ENCODE peak calls at places on chromosomes 12 and 14, in nine cellular contexts. N is uterus, K is astrocyte, T is left ventricle myocardium inferior, U is cardiac muscle cell, P is sigmoid colon, H is ascending aorta, V is psoas muscle, W is ovary. I is an unnamed sample.

GRCh38 chr14:96797188-96797942 is at the start of gene VRK1:
- DNase-seq in W (peak; percentile 93), N (peak; percentile 92), U (peak; percentile 98), K (peak; percentile 89), V (peak; percentile 97), P (peak; percentile 97), T (peak; percentile 97), H (peak; percentile 83), I (peak; percentile 97)

GRCh38 chr12:129184066-129184695 is 330.9 kb downstream of the GLT1D1 start:
- DNase-seq in H (no peak), U (no peak), V (no peak), P (no peak), K (peak; percentile 10), W (no peak), N (no peak), T (no peak), I (no peak)

GRCh38 chr12:39441963-39442894 is 691 bp downstream of the KIF21A start:
- DNase-seq in U (peak; percentile 61), V (peak; percentile 34), P (peak; percentile 68), H (no peak), W (peak; percentile 15), T (peak; percentile 36), N (peak; percentile 31), K (peak; percentile 15), I (peak; percentile 85)

GRCh38 chr12:119749666-119750065 is 81.7 kb downstream of the PRKAB1 start:
- DNase-seq in H (no peak), W (no peak), T (no peak), V (no peak), N (no peak), K (peak; percentile 17), U (no peak), P (no peak), I (no peak)

GRCh38 chr12:49621651-49622500 is 1.5 kb upstream of the PRPF40B start:
- DNase-seq in W (no peak), H (no peak), V (no peak), N (no peak), P (no peak), T (no peak), U (no peak), K (no peak), I (no peak)

GRCh38 chr12:12839886-12840285 is 26.7 kb downstream of the DDX47 start:
- DNase-seq in K (peak; percentile 79), P (no peak), T (no peak), N (no peak), H (peak; percentile 27), U (no peak), V (peak; percentile 42), W (no peak), I (no peak)

GRCh38 chr12:128365032-128365431 is 98.1 kb downstream of the TMEM132C start:
- DNase-seq in P (no peak), H (no peak), K (no peak), U (no peak), N (no peak), W (no peak), V (no peak), T (no peak), I (no peak)

GRCh38 chr12:63103489-63104131 is 47.4 kb downstream of the AVPR1A start:
- DNase-seq in U (peak; percentile 35), V (no peak), N (no peak), K (no peak), P (no peak), H (no peak), T (no peak), W (no peak), I (no peak)

GRCh38 chr12:106245767-106246166 is 2.1 kb downstream of the CKAP4 start:
- DNase-seq in N (peak; percentile 49), V (peak; percentile 50), H (no peak), U (no peak), W (no peak), K (peak; percentile 71), T (no peak), P (peak; percentile 81), I (no peak)

GRCh38 chr12:66036317-66036716 is 94.2 kb downstream of the LLPH start:
- DNase-seq in U (peak; percentile 77), N (peak; percentile 21), V (peak; percentile 26), K (peak; percentile 98), H (peak; percentile 14), P (no peak), W (no peak), T (peak; percentile 40), I (no peak)

GRCh38 chr12:91144053-91144452 is 32.8 kb upstream of the LUM start:
- DNase-seq in W (no peak), N (no peak), H (no peak), P (no peak), T (no peak), K (no peak), U (no peak), V (no peak), I (no peak)

GRCh38 chr14:93906341-93907329 is 20.5 kb upstream of the FAM181A start:
- DNase-seq in P (no peak), H (no peak), K (no peak), U (peak; percentile 75), N (peak; percentile 45), W (no peak), T (no peak), V (no peak), I (peak; percentile 81)

GRCh38 chr12:117863004-117863709 is 105.6 kb downstream of the KSR2 start:
- DNase-seq in H (no peak), K (peak; percentile 4), V (no peak), P (no peak), T (no peak), N (no peak), U (no peak), W (no peak), I (no peak)

GRCh38 chr12:71440393-71441349 is 1.1 kb downstream of the LGR5 start:
- DNase-seq in W (no peak), T (no peak), H (no peak), U (peak; percentile 18), K (no peak), N (no peak), V (no peak), P (no peak), I (peak; percentile 42)

GRCh38 chr12:27436029-27436428 is 10.5 kb upstream of the SMCO2 start:
- DNase-seq in H (no peak), T (no peak), V (no peak), W (no peak), U (no peak), P (no peak), N (no peak), K (no peak), I (no peak)

GRCh38 chr14:22567437-22567836 is 21.6 kb downstream of the DAD1 start:
- DNase-seq in P (no peak), W (no peak), N (no peak), H (no peak), U (no peak), K (no peak), V (no peak), T (no peak), I (no peak)

GRCh38 chr14:22569749-22570131 is 19.3 kb downstream of the DAD1 start:
- DNase-seq in U (no peak), W (no peak), N (no peak), V (no peak), T (no peak), P (no peak), H (no peak), K (no peak), I (no peak)

GRCh38 chr14:22570132-22570949 is 18.7 kb downstream of the DAD1 start:
- DNase-seq in V (no peak), P (peak; percentile 84), N (peak; percentile 91), H (no peak), T (no peak), K (peak; percentile 52), U (peak; percentile 86), W (peak; percentile 67), I (peak; percentile 74)

GRCh38 chr14:22566845-22567244 is 22.2 kb downstream of the DAD1 start:
- DNase-seq in W (no peak), H (no peak), P (no peak), V (no peak), U (no peak), K (no peak), N (no peak), T (no peak), I (no peak)

DNA sequence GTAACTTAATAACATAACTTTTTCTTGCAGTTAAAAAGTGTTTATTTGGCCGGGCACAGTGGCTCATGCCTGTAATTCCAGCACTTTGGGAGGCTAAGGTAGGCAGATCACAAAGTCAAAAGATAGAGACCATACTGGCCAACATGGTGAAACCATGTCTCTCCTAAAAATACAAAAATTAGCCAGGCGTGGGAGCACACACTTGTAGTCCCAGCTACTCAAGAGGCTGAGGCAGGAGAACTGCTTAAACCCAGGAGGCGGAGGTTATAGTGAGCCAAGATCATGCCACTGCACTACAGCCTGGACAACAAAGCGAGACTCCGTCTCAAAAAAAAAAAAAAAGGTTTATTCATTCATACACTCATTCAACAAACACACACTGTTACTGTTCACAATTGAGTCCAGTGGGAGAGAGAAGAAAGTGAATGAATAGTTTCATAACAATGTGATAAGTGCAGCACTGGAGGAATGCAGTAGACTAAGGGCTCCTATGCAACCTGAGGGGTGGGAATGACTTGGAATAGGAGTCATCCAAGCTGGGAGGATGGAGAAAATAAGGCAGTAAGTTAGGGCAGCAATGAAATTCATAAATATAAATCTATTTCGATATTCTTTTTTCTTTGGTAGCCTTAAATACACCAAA is 19.8 kb downstream of the DAD1 start:
- DNase-seq in W (no peak), P (no peak), H (no peak), N (no peak), V (no peak), K (peak; percentile 33), U (no peak), T (no peak), I (no peak)
- H3K4me1 ChIP-seq in W (no peaks in the 10 kb centered on the region), P (peaks cover 43% of the 10 kb centered on the region), H (peaks cover 9% of the 10 kb centered on the region), N (peaks cover 8% of the 10 kb centered on the region), V (peaks cover 45% of the 10 kb centered on the region), K (peaks cover 21% of the 10 kb centered on the region), U (peaks cover 6% of the 10 kb centered on the region), T (peaks cover 37% of the 10 kb centered on the region), I (no peaks in the 10 kb centered on the region)

GRCh38 chr12:98939350-98939749 is 294.3 kb downstream of the APAF1 start:
- DNase-seq in N (no peak), T (no peak), K (peak; percentile 42), V (no peak), H (no peak), P (no peak), W (no peak), U (peak; percentile 40), I (no peak)
- TF ChIP-seq CTCF in N (no peak), T (peak; percentile 33), K (peak; percentile 77), V (peak; percentile 19), H (no peak), P (no peak), W (no peak), U (peak; percentile 55), I (peak; percentile 46)

GRCh38 chr12:111506260-111506659 is 92.9 kb downstream of the ATXN2 start:
- DNase-seq in U (no peak), H (no peak), W (no peak), N (no peak), P (no peak), V (no peak), T (no peak), K (no peak), I (no peak)
- H3K36me3 ChIP-seq in U (peaks cover 65% of the 10 kb centered on the region), H (peaks cover 45% of the 10 kb centered on the region), W (no peaks in the 10 kb centered on the region), N (peaks cover 3% of the 10 kb centered on the region), P (peaks cover 44% of the 10 kb centered on the region), V (peaks cover 82% of the 10 kb centered on the region), T (peaks cover 67% of the 10 kb centered on the region), K (peaks cover 43% of the 10 kb centered on the region), I (peaks cover 58% of the 10 kb centered on the region)

DNA sequence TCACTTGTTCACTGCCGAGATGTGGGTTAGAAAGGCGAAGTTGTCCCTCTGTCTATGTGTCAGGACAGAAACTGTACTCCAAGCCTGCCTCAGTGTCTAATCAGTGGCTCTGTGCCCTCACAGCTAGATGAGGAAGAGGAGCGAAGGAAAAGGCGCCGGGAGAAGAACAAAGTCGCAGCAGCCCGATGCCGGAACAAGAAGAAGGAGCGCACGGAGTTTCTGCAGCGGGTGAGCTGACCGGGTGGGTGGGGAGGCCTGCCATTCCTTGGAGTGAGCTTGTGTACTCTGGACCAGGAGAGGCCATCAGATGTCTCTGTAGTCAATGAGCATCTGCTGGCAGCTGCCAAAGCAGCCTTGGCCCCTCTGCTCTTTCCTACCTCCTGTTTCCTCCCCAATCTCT is 33.5 kb downstream of the JDP2 start:
- DNase-seq in P (peak; percentile 50), N (no peak), K (no peak), V (no peak), U (no peak), W (no peak), H (no peak), T (no peak), I (no peak)
- H3K4me1 ChIP-seq in P (peaks cover 45% of the 10 kb centered on the region), N (peaks cover 9% of the 10 kb centered on the region), K (no peaks in the 10 kb centered on the region), V (peaks cover 55% of the 10 kb centered on the region), U (peaks cover 7% of the 10 kb centered on the region), W (peaks cover 20% of the 10 kb centered on the region), H (peaks cover 18% of the 10 kb centered on the region), T (peaks cover 76% of the 10 kb centered on the region), I (no peaks in the 10 kb centered on the region)

I was measured in BE2C.